ENCODE peak calls at places on chromosomes 2 and 18, in seven cellular contexts. One of them, this sample, is unnamed.

GRCh38 chr2:202408546-202409140 is 32.5 kb downstream of the BMPR2 start:
- DNase-seq in GM23338: no peak
- DNase-seq in astrocyte of the cerebellum: no peak
- DNase-seq in gastrocnemius medialis: no peak
- DNase-seq in WERI-Rb-1: no peak
- DNase-seq in AG04449: no peak
- DNase-seq in CD8-positive, alpha-beta memory T cell: no peak
- DNase-seq in this sample: no peak

GRCh38 chr2:209391776-209392401 is 32.0 kb upstream of the MAP2 start:
- DNase-seq in GM23338: peak
- DNase-seq in astrocyte of the cerebellum: peak
- DNase-seq in gastrocnemius medialis: no peak
- DNase-seq in WERI-Rb-1: no peak
- DNase-seq in AG04449: peak
- DNase-seq in CD8-positive, alpha-beta memory T cell: no peak
- DNase-seq in this sample: peak

GRCh38 chr2:106983305-106983704 is 97.3 kb upstream of the ST6GAL2 start:
- DNase-seq in GM23338: no peak
- DNase-seq in astrocyte of the cerebellum: no peak
- DNase-seq in gastrocnemius medialis: no peak
- DNase-seq in WERI-Rb-1: no peak
- DNase-seq in AG04449: no peak
- DNase-seq in CD8-positive, alpha-beta memory T cell: no peak
- DNase-seq in this sample: no peak

GRCh38 chr2:88176352-88176952 is 6.3 kb downstream of the THNSL2 start:
- DNase-seq in GM23338: no peak
- DNase-seq in astrocyte of the cerebellum: no peak
- DNase-seq in gastrocnemius medialis: peak
- DNase-seq in WERI-Rb-1: no peak
- DNase-seq in AG04449: no peak
- DNase-seq in CD8-positive, alpha-beta memory T cell: no peak
- DNase-seq in this sample: no peak

GRCh38 chr2:240982821-240983281 is 15.6 kb upstream of the SNED1 start:
- DNase-seq in GM23338: no peak
- DNase-seq in astrocyte of the cerebellum: no peak
- DNase-seq in gastrocnemius medialis: peak
- DNase-seq in WERI-Rb-1: peak
- DNase-seq in AG04449: no peak
- DNase-seq in CD8-positive, alpha-beta memory T cell: peak
- DNase-seq in this sample: no peak

GRCh38 chr2:182229288-182229687 is 197.5 kb downstream of the PDE1A start:
- DNase-seq in GM23338: no peak
- DNase-seq in astrocyte of the cerebellum: no peak
- DNase-seq in gastrocnemius medialis: no peak
- DNase-seq in WERI-Rb-1: no peak
- DNase-seq in AG04449: no peak
- DNase-seq in CD8-positive, alpha-beta memory T cell: no peak
- DNase-seq in this sample: no peak

GRCh38 chr2:154698789-154699559 is 479 bp downstream of the KCNJ3 start:
- DNase-seq in GM23338: peak
- DNase-seq in astrocyte of the cerebellum: no peak
- DNase-seq in gastrocnemius medialis: no peak
- DNase-seq in WERI-Rb-1: no peak
- DNase-seq in AG04449: no peak
- DNase-seq in CD8-positive, alpha-beta memory T cell: no peak
- DNase-seq in this sample: no peak

GRCh38 chr2:1891147-1891546 is 146.8 kb upstream of the PXDN start:
- DNase-seq in GM23338: no peak
- DNase-seq in astrocyte of the cerebellum: no peak
- DNase-seq in gastrocnemius medialis: no peak
- DNase-seq in WERI-Rb-1: no peak
- DNase-seq in AG04449: no peak
- DNase-seq in CD8-positive, alpha-beta memory T cell: no peak
- DNase-seq in this sample: no peak

GRCh38 chr2:24201496-24201895 is 26.6 kb downstream of the FAM228A start:
- DNase-seq in GM23338: no peak
- DNase-seq in astrocyte of the cerebellum: no peak
- DNase-seq in gastrocnemius medialis: no peak
- DNase-seq in WERI-Rb-1: no peak
- DNase-seq in AG04449: no peak
- DNase-seq in CD8-positive, alpha-beta memory T cell: no peak
- DNase-seq in this sample: no peak

GRCh38 chr18:9825571-9826073 is 60.2 kb upstream of the TXNDC2 start:
- DNase-seq in GM23338: no peak
- DNase-seq in astrocyte of the cerebellum: peak
- DNase-seq in gastrocnemius medialis: no peak
- DNase-seq in WERI-Rb-1: no peak
- DNase-seq in AG04449: peak
- DNase-seq in CD8-positive, alpha-beta memory T cell: no peak
- DNase-seq in this sample: peak

GRCh38 chr18:76613721-76614120 is 118.7 kb upstream of the ZNF516 start:
- DNase-seq in GM23338: no peak
- DNase-seq in astrocyte of the cerebellum: no peak
- DNase-seq in gastrocnemius medialis: no peak
- DNase-seq in WERI-Rb-1: no peak
- DNase-seq in AG04449: no peak
- DNase-seq in CD8-positive, alpha-beta memory T cell: no peak
- DNase-seq in this sample: no peak

GRCh38 chr18:76610012-76610411 is 115.0 kb upstream of the ZNF516 start:
- DNase-seq in GM23338: no peak
- DNase-seq in astrocyte of the cerebellum: no peak
- DNase-seq in gastrocnemius medialis: no peak
- DNase-seq in WERI-Rb-1: no peak
- DNase-seq in AG04449: no peak
- DNase-seq in CD8-positive, alpha-beta memory T cell: no peak
- DNase-seq in this sample: no peak

GRCh38 chr18:76615065-76615733 is 120.2 kb upstream of the ZNF516 start:
- DNase-seq in GM23338: no peak
- DNase-seq in astrocyte of the cerebellum: no peak
- DNase-seq in gastrocnemius medialis: no peak
- DNase-seq in WERI-Rb-1: no peak
- DNase-seq in AG04449: no peak
- DNase-seq in CD8-positive, alpha-beta memory T cell: no peak
- DNase-seq in this sample: no peak

GRCh38 chr18:76613058-76613457 is 118.0 kb upstream of the ZNF516 start:
- DNase-seq in GM23338: no peak
- DNase-seq in astrocyte of the cerebellum: no peak
- DNase-seq in gastrocnemius medialis: no peak
- DNase-seq in WERI-Rb-1: no peak
- DNase-seq in AG04449: no peak
- DNase-seq in CD8-positive, alpha-beta memory T cell: no peak
- DNase-seq in this sample: no peak

DNA sequence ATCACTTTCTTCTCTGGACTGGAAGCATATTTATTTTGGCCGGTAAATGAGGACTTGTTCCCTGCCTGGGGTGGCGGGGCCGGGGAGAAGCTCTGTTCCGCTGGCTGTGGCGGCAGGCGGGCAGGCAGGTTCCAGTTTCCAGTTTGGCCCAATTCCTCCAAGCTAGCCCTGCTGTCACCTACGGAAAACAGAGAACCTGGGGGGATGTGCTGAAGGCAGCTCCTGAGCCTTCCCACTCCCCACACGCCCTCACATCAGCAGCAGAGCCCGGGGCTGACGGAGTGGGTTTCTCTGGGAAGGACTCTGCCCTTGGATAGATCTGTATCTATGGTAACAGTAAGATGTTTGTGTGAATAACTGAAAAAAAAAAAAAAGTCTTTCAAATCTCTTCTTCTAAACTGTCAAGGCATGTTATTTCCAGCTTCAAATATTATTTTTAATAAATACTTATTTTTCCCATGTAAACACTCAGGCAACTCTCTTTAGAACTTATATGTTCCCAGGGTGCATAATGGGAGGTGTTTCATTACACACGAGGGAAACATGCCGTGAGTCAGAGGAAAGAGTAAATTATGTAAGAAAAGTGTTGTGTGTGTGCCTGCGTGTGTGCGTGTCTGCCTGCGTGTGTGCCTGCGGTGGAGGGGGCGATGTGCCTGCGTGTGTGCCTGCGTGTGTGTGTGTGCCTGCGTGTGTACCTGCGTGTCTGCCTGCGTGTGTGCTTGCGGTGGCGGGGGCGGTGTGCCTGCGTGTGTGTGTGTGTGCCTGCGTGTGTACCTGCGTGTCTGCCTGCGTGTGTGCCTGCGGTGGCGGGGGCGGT is 116.1 kb upstream of the ZNF516 start:
- DNase-seq in GM23338: peak
- DNase-seq in astrocyte of the cerebellum: no peak
- DNase-seq in gastrocnemius medialis: no peak
- DNase-seq in WERI-Rb-1: no peak
- DNase-seq in AG04449: no peak
- DNase-seq in CD8-positive, alpha-beta memory T cell: no peak
- DNase-seq in this sample: peak
- H3K4me3 ChIP-seq in GM23338: no peak
- H3K4me3 ChIP-seq in astrocyte of the cerebellum: peak
- H3K4me3 ChIP-seq in gastrocnemius medialis: no peak
- H3K4me3 ChIP-seq in WERI-Rb-1: no peak
- H3K4me3 ChIP-seq in AG04449: no peak
- H3K4me3 ChIP-seq in CD8-positive, alpha-beta memory T cell: no peak
- H3K4me3 ChIP-seq in this sample: peak

GRCh38 chr18:49934457-49934856 is 121.1 kb upstream of the ACAA2 start:
- DNase-seq in GM23338: no peak
- DNase-seq in astrocyte of the cerebellum: no peak
- DNase-seq in gastrocnemius medialis: no peak
- DNase-seq in WERI-Rb-1: no peak
- DNase-seq in AG04449: no peak
- DNase-seq in CD8-positive, alpha-beta memory T cell: no peak
- DNase-seq in this sample: peak
- H3K4me3 ChIP-seq in GM23338: no peak
- H3K4me3 ChIP-seq in astrocyte of the cerebellum: no peak
- H3K4me3 ChIP-seq in gastrocnemius medialis: no peak
- H3K4me3 ChIP-seq in WERI-Rb-1: no peak
- H3K4me3 ChIP-seq in AG04449: no peak
- H3K4me3 ChIP-seq in CD8-positive, alpha-beta memory T cell: no peak
- H3K4me3 ChIP-seq in this sample: no peak

DNA sequence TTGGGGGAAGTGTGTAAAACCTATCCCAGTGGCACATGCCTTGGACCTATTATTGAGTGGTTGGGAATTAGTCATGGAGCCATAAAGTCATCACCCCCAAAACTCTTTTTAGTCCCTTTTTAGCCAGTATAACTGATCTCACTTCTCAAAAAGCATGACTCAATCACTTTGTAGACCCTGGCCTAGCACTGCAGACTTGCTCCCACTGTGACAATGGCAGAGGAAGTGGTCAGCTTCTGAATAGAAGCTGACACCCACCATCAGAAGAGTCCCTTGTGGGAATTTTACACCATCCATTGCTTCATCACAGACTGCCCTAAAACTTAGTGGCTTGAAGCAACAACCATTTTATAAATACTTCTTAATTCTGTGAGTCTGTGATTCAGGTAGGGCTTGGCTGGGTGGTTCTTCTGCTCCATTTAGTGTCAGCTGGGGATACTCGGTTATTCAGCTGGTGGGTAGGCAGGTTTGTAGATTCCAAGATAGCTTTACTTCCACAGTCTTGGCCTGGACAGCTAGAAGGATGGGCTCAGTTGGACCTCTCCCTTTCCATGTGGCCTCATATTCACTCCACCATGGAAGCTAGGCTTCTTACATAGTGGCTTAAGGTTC is 10.8 kb upstream of the ITGA6 start:
- DNase-seq in GM23338: no peak
- DNase-seq in astrocyte of the cerebellum: no peak
- DNase-seq in gastrocnemius medialis: no peak
- DNase-seq in WERI-Rb-1: no peak
- DNase-seq in AG04449: no peak
- DNase-seq in CD8-positive, alpha-beta memory T cell: no peak
- DNase-seq in this sample: no peak
- H3K4me3 ChIP-seq in GM23338: no peak
- H3K4me3 ChIP-seq in astrocyte of the cerebellum: no peak
- H3K4me3 ChIP-seq in gastrocnemius medialis: no peak
- H3K4me3 ChIP-seq in WERI-Rb-1: no peak
- H3K4me3 ChIP-seq in AG04449: no peak
- H3K4me3 ChIP-seq in CD8-positive, alpha-beta memory T cell: no peak
- H3K4me3 ChIP-seq in this sample: no peak

GRCh38 chr2:112690853-112691390 is 29.9 kb upstream of the NT5DC4 start:
- DNase-seq in GM23338: peak
- DNase-seq in astrocyte of the cerebellum: no peak
- DNase-seq in gastrocnemius medialis: peak
- DNase-seq in WERI-Rb-1: peak
- DNase-seq in AG04449: no peak
- DNase-seq in CD8-positive, alpha-beta memory T cell: peak
- DNase-seq in this sample: no peak
- H3K4me3 ChIP-seq in GM23338: no peak
- H3K4me3 ChIP-seq in astrocyte of the cerebellum: no peak
- H3K4me3 ChIP-seq in gastrocnemius medialis: no peak
- H3K4me3 ChIP-seq in WERI-Rb-1: no peak
- H3K4me3 ChIP-seq in AG04449: no peak
- H3K4me3 ChIP-seq in CD8-positive, alpha-beta memory T cell: no peak
- H3K4me3 ChIP-seq in this sample: no peak

GRCh38 chr2:160200921-160201320 is 849 bp upstream of the ITGB6 start:
- DNase-seq in GM23338: no peak
- DNase-seq in astrocyte of the cerebellum: no peak
- DNase-seq in gastrocnemius medialis: no peak
- DNase-seq in WERI-Rb-1: no peak
- DNase-seq in AG04449: no peak
- DNase-seq in CD8-positive, alpha-beta memory T cell: no peak
- DNase-seq in this sample: no peak

GRCh38 chr2:160199053-160199452 is 1.0 kb downstream of the ITGB6 start:
- DNase-seq in GM23338: no peak
- DNase-seq in astrocyte of the cerebellum: no peak
- DNase-seq in gastrocnemius medialis: no peak
- DNase-seq in WERI-Rb-1: no peak
- DNase-seq in AG04449: no peak
- DNase-seq in CD8-positive, alpha-beta memory T cell: no peak
- DNase-seq in this sample: no peak

GRCh38 chr2:160197587-160197986 is 2.5 kb downstream of the ITGB6 start:
- DNase-seq in GM23338: no peak
- DNase-seq in astrocyte of the cerebellum: no peak
- DNase-seq in gastrocnemius medialis: no peak
- DNase-seq in WERI-Rb-1: no peak
- DNase-seq in AG04449: no peak
- DNase-seq in CD8-positive, alpha-beta memory T cell: no peak
- DNase-seq in this sample: no peak

GRCh38 chr2:160201849-160202539 is 1.9 kb upstream of the ITGB6 start:
- DNase-seq in GM23338: no peak
- DNase-seq in astrocyte of the cerebellum: no peak
- DNase-seq in gastrocnemius medialis: no peak
- DNase-seq in WERI-Rb-1: no peak
- DNase-seq in AG04449: no peak
- DNase-seq in CD8-positive, alpha-beta memory T cell: no peak
- DNase-seq in this sample: no peak

GRCh38 chr2:160199683-160200389 is at the start of gene ITGB6:
- DNase-seq in GM23338: no peak
- DNase-seq in astrocyte of the cerebellum: no peak
- DNase-seq in gastrocnemius medialis: no peak
- DNase-seq in WERI-Rb-1: no peak
- DNase-seq in AG04449: no peak
- DNase-seq in CD8-positive, alpha-beta memory T cell: no peak
- DNase-seq in this sample: no peak
- H3K4me3 ChIP-seq in GM23338: no peak
- H3K4me3 ChIP-seq in astrocyte of the cerebellum: no peak
- H3K4me3 ChIP-seq in gastrocnemius medialis: no peak
- H3K4me3 ChIP-seq in WERI-Rb-1: no peak
- H3K4me3 ChIP-seq in AG04449: no peak
- H3K4me3 ChIP-seq in CD8-positive, alpha-beta memory T cell: no peak
- H3K4me3 ChIP-seq in this sample: no peak